ENCODE peak calls at places on chromosomes 5 and 9, in nine cellular contexts. U, R, A, N, L, X, I, E and B are unnamed samples.

GRCh38 chr5:180832638-180833068 is 28.4 kb downstream of the ZFP62 start:
- DNase-seq in U (no peak), R (peak), A (no peak), N (no peak), L (no peak), X (no peak), I (no peak), E (no peak), B (no peak)

GRCh38 chr9:94655739-94656138 is 16.4 kb upstream of the FBP1 start:
- DNase-seq in U (no peak), R (no peak), A (no peak), N (no peak), L (no peak), X (no peak), I (no peak), E (no peak), B (no peak)

GRCh38 chr5:169442354-169443248 is 141.0 kb upstream of the SPDL1 start:
- DNase-seq in U (no peak), R (no peak), A (no peak), N (peak), L (no peak), X (no peak), I (no peak), E (no peak), B (no peak)

GRCh38 chr5:41908374-41909079 is 4.4 kb downstream of the RIMOC1 start:
- DNase-seq in U (no peak), R (no peak), A (no peak), N (no peak), L (no peak), X (no peak), I (peak), E (no peak), B (no peak)

GRCh38 chr9:96450613-96451544 is 910 bp downstream of the HABP4 start:
- DNase-seq in U (peak), R (peak), A (no peak), N (peak), L (peak), X (peak), I (peak), E (peak), B (peak)

GRCh38 chr9:111661150-111661801 is at the start of gene GNG10:
- DNase-seq in U (peak), R (peak), A (peak), N (peak), L (peak), X (no peak), I (peak), E (peak), B (peak)

GRCh38 chr9:95736891-95737522 is 138.5 kb upstream of the ERCC6L2 start:
- DNase-seq in U (no peak), R (no peak), A (no peak), N (peak), L (no peak), X (no peak), I (no peak), E (no peak), B (no peak)

GRCh38 chr5:103283120-103283519 is 24.6 kb downstream of the MACIR start:
- DNase-seq in U (no peak), R (no peak), A (no peak), N (no peak), L (no peak), X (no peak), I (no peak), E (no peak), B (no peak)

GRCh38 chr9:133823189-133824105 is 85.3 kb upstream of the SARDH start:
- DNase-seq in U (no peak), R (peak), A (no peak), N (peak), L (no peak), X (no peak), I (no peak), E (no peak), B (no peak)

GRCh38 chr5:141503699-141504098 is 14.8 kb downstream of the PCDHGC5 start:
- DNase-seq in U (no peak), R (no peak), A (no peak), N (no peak), L (no peak), X (no peak), I (no peak), E (no peak), B (no peak)

GRCh38 chr9:116285320-116285719 is 131.7 kb downstream of the PAPPA start:
- DNase-seq in U (no peak), R (no peak), A (no peak), N (no peak), L (no peak), X (no peak), I (no peak), E (no peak), B (no peak)

GRCh38 chr5:41213340-41213739 is at the start of gene C6:
- DNase-seq in U (peak), R (no peak), A (no peak), N (no peak), L (no peak), X (no peak), I (no peak), E (no peak), B (no peak)

GRCh38 chr5:160493806-160494317 is 72.2 kb downstream of the PTTG1 start:
- DNase-seq in U (no peak), R (no peak), A (no peak), N (no peak), L (no peak), X (no peak), I (no peak), E (no peak), B (no peak)

GRCh38 chr5:112923148-112923917 is 1.3 kb upstream of the REEP5 start:
- DNase-seq in U (no peak), R (peak), A (no peak), N (no peak), L (peak), X (no peak), I (no peak), E (no peak), B (peak)

GRCh38 chr5:16737620-16738364 is 121.0 kb upstream of the RETREG1 start:
- DNase-seq in U (peak), R (no peak), A (peak), N (peak), L (no peak), X (no peak), I (no peak), E (no peak), B (no peak)

GRCh38 chr9:107894572-107895261 is 405.1 kb upstream of the KLF4 start:
- DNase-seq in U (no peak), R (no peak), A (no peak), N (no peak), L (no peak), X (no peak), I (no peak), E (no peak), B (no peak)

GRCh38 chr5:59660737-59661136 is 232.8 kb downstream of the PDE4D start:
- DNase-seq in U (no peak), R (peak), A (no peak), N (no peak), L (no peak), X (peak), I (peak), E (no peak), B (no peak)

GRCh38 chr5:160797020-160797419 is 55.0 kb downstream of the ATP10B start:
- DNase-seq in U (no peak), R (no peak), A (no peak), N (no peak), L (no peak), X (no peak), I (no peak), E (no peak), B (no peak)

GRCh38 chr5:168270446-168270845 is 21.0 kb upstream of the WWC1 start:
- DNase-seq in U (no peak), R (no peak), A (no peak), N (no peak), L (no peak), X (no peak), I (peak), E (no peak), B (no peak)

GRCh38 chr5:9421823-9422354 is 124.0 kb downstream of the SEMA5A start:
- DNase-seq in U (no peak), R (no peak), A (no peak), N (no peak), L (no peak), X (no peak), I (peak), E (no peak), B (no peak)

GRCh38 chr5:72647806-72648205 is 140.6 kb upstream of the ZNF366 start:
- DNase-seq in U (no peak), R (no peak), A (peak), N (no peak), L (peak), X (peak), I (peak), E (no peak), B (no peak)

GRCh38 chr9:109026306-109026705 is 13.0 kb upstream of the CTNNAL1 start:
- DNase-seq in U (no peak), R (no peak), A (no peak), N (no peak), L (no peak), X (no peak), I (no peak), E (no peak), B (no peak)

GRCh38 chr5:2801602-2802525 is 50.4 kb upstream of the IRX2 start:
- DNase-seq in U (no peak), R (no peak), A (no peak), N (no peak), L (no peak), X (no peak), I (no peak), E (no peak), B (no peak)

GRCh38 chr9:99807276-99807852 is 14.3 kb upstream of the NR4A3 start:
- DNase-seq in U (peak), R (peak), A (peak), N (peak), L (peak), X (no peak), I (peak), E (peak), B (peak)

GRCh38 chr9:93020785-93021670 is 37.5 kb upstream of the SUSD3 start:
- DNase-seq in U (no peak), R (no peak), A (no peak), N (no peak), L (no peak), X (peak), I (peak), E (no peak), B (peak)

GRCh38 chr5:37448941-37449340 is 69.8 kb downstream of the WDR70 start:
- DNase-seq in U (no peak), R (no peak), A (no peak), N (no peak), L (no peak), X (no peak), I (no peak), E (no peak), B (no peak)

GRCh38 chr9:138046641-138047301 is 169.2 kb downstream of the CACNA1B start:
- DNase-seq in U (no peak), R (no peak), A (no peak), N (no peak), L (no peak), X (no peak), I (no peak), E (no peak), B (no peak)

GRCh38 chr5:54320256-54320655 is 9.9 kb upstream of the ARL15 start:
- DNase-seq in U (no peak), R (no peak), A (no peak), N (no peak), L (no peak), X (no peak), I (no peak), E (no peak), B (no peak)

GRCh38 chr5:41200506-41200905 is 12.8 kb downstream of the C6 start:
- DNase-seq in U (no peak), R (no peak), A (no peak), N (no peak), L (no peak), X (no peak), I (no peak), E (no peak), B (no peak)

GRCh38 chr5:34517249-34517648 is 138.9 kb upstream of the RAI14 start:
- DNase-seq in U (no peak), R (no peak), A (peak), N (no peak), L (no peak), X (no peak), I (no peak), E (no peak), B (no peak)

GRCh38 chr9:84271004-84271886 is 69.3 kb downstream of the SLC28A3 start:
- DNase-seq in U (no peak), R (peak), A (no peak), N (peak), L (peak), X (no peak), I (no peak), E (peak), B (no peak)

GRCh38 chr9:89052470-89053097 is 61.3 kb downstream of the S1PR3 start:
- DNase-seq in U (no peak), R (no peak), A (no peak), N (no peak), L (no peak), X (no peak), I (no peak), E (no peak), B (no peak)

GRCh38 chr5:172678902-172679301 is 37.8 kb downstream of the NEURL1B start:
- DNase-seq in U (no peak), R (no peak), A (no peak), N (peak), L (peak), X (no peak), I (no peak), E (no peak), B (no peak)